ENCODE peak calls at places on chromosomes 1 and 21, in six cellular contexts. Y, Q, L, G, W and S are unnamed samples.

GRCh38 chr21:32537569-32537881 is 47.8 kb downstream of the TCP10L start:
- DNase-seq in Y (no peak), Q (no peak), L (no peak), G (no peak), W (no peak), S (no peak)

GRCh38 chr1:51000160-51000559 is 30.1 kb downstream of the CDKN2C start:
- DNase-seq in Y (no peak), Q (no peak), L (no peak), G (no peak), W (no peak), S (no peak)

GRCh38 chr1:230109871-230110667 is 43.0 kb downstream of the GALNT2 start:
- DNase-seq in Y (no peak), Q (no peak), L (no peak), G (peak; percentile 48), W (no peak), S (no peak)

GRCh38 chr1:28579374-28579773 is 12.7 kb upstream of the RAB42 start:
- DNase-seq in Y (no peak), Q (no peak), L (no peak), G (no peak), W (no peak), S (no peak)

GRCh38 chr1:158491372-158491771 is 19.4 kb downstream of the OR10R2 start:
- DNase-seq in Y (no peak), Q (no peak), L (no peak), G (no peak), W (no peak), S (no peak)

GRCh38 chr1:32773764-32774463 is 43.2 kb downstream of the YARS1 start:
- DNase-seq in Y (no peak), Q (no peak), L (no peak), G (no peak), W (no peak), S (no peak)

GRCh38 chr21:32278518-32279376 is at the start of gene MIS18A:
- DNase-seq in Y (peak; percentile 82), Q (peak; percentile 98), L (peak; percentile 96), G (peak; percentile 98), W (peak; percentile 97), S (peak; percentile 99)

GRCh38 chr21:44657635-44658183 is at the start of gene KRTAP12-3:
- DNase-seq in Y (no peak), Q (no peak), L (no peak), G (no peak), W (no peak), S (no peak)

GRCh38 chr1:33609739-33610138 is 137.3 kb downstream of the ZSCAN20 start:
- DNase-seq in Y (no peak), Q (no peak), L (no peak), G (no peak), W (no peak), S (no peak)

GRCh38 chr1:110559157-110559556 is 40.2 kb upstream of the KCNA10 start:
- DNase-seq in Y (no peak), Q (peak; percentile 32), L (no peak), G (no peak), W (no peak), S (peak; percentile 49)

GRCh38 chr1:40301541-40302299 is 15.4 kb downstream of the COL9A2 start:
- DNase-seq in Y (no peak), Q (no peak), L (no peak), G (no peak), W (no peak), S (no peak)

GRCh38 chr1:47432071-47433036 is 5.5 kb upstream of the FOXD2 start:
- DNase-seq in Y (no peak), Q (peak; percentile 78), L (peak; percentile 94), G (peak; percentile 86), W (peak; percentile 68), S (peak; percentile 82)

GRCh38 chr21:42582422-42583149 is 68.9 kb downstream of the SLC37A1 start:
- DNase-seq in Y (no peak), Q (no peak), L (no peak), G (no peak), W (no peak), S (no peak)

GRCh38 chr1:79128726-79129125 is 122.2 kb upstream of the ADGRL4 start:
- DNase-seq in Y (peak; percentile 7), Q (peak; percentile 39), L (peak; percentile 92), G (no peak), W (no peak), S (peak; percentile 64)

GRCh38 chr1:21775542-21775899 is 7.4 kb downstream of the USP48 start:
- DNase-seq in Y (no peak), Q (no peak), L (no peak), G (no peak), W (no peak), S (no peak)

GRCh38 chr1:161044535-161044907 is 1.3 kb downstream of the USF1 start:
- DNase-seq in Y (no peak), Q (no peak), L (no peak), G (no peak), W (no peak), S (no peak)

GRCh38 chr1:89347296-89347695 is 16.6 kb upstream of the GBP6 start:
- DNase-seq in Y (no peak), Q (no peak), L (no peak), G (no peak), W (no peak), S (no peak)

GRCh38 chr1:37085393-37085792 is 51.1 kb upstream of the GRIK3 start:
- DNase-seq in Y (no peak), Q (no peak), L (no peak), G (no peak), W (no peak), S (no peak)

GRCh38 chr1:34851431-34852105 is 8.0 kb downstream of the SMIM12 start:
- DNase-seq in Y (no peak), Q (peak; percentile 55), L (peak; percentile 65), G (peak; percentile 73), W (peak; percentile 53), S (peak; percentile 36)

GRCh38 chr1:53272349-53272748 is 34.0 kb upstream of the MAGOH start:
- DNase-seq in Y (no peak), Q (no peak), L (no peak), G (no peak), W (no peak), S (no peak)

DNA sequence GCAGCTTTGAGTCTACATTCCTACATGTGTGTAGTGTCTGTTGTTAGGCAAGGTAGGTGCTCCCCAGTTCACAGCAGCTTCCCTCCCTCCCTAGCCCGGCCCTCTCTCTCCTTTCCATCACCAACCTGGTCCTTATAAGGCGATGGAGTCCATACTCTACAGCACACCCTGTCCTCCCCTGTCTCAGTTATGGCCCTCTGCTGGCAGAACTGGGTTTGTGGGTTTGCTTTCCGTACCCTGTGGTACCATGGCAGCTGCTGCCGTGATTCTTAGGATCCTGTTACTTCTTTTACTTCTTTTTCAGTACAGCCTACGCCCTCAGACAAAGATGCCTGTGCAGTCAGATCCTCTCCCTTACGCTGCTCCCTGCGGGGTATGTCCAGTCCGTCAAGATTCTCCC is 31.7 kb downstream of the AK5 start:
- DNase-seq in Y (no peak), Q (no peak), L (peak; percentile 62), G (peak; percentile 35), W (no peak), S (peak; percentile 32)
- TF ChIP-seq CTCF in Y (peak; percentile 47), Q (peak; percentile 20), L (peak; percentile 75), G (peak; percentile 16), W (peak; percentile 13), S (peak; percentile 50)

GRCh38 chr1:172141351-172142000 is 279.0 kb upstream of the C1orf105 start:
- DNase-seq in Y (no peak), Q (no peak), L (peak; percentile 30), G (no peak), W (no peak), S (no peak)

GRCh38 chr1:172145656-172146055 is 274.8 kb upstream of the C1orf105 start:
- DNase-seq in Y (no peak), Q (no peak), L (no peak), G (no peak), W (no peak), S (no peak)

GRCh38 chr1:172144445-172145060 is 275.9 kb upstream of the C1orf105 start:
- DNase-seq in Y (no peak), Q (no peak), L (peak; percentile 94), G (peak; percentile 39), W (peak; percentile 45), S (no peak)

GRCh38 chr1:172145231-172145651 is 275.2 kb upstream of the C1orf105 start:
- DNase-seq in Y (no peak), Q (no peak), L (peak; percentile 68), G (no peak), W (no peak), S (no peak)

DNA sequence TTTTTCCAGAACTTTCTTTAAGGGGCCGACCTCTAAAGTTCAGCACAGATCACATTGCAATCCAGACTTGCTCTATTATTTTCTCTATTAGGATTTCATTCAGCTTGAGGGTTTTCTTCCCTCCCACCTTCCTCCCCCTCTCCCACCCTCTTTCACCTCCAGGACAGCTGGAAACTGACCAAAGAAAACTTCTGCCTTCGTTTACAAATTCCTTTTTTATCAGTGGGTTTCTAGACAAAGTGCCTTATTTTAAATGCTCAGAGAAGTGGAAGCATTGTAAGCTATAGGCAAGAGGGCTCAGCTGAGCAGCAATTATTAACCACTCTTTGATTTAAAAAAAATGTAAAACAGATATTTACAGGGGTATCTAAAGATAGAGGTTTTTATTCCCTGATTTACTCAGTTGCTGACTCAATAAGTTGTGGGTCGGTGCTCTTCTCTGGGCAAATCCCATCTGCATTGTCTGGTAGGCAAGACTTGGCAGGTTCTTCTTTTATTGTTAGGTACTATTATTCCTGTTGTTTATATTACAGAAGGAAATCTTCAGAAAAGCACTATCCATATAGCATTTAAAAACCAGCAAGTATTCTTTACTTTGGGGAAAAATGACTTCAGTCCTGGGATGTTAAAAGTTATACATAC is 277.0 kb upstream of the C1orf105 start:
- DNase-seq in Y (no peak), Q (peak; percentile 56), L (peak; percentile 93), G (no peak), W (no peak), S (peak; percentile 54)
- H3K4me3 ChIP-seq in Y (peak overlapping the region; percentile 4), Q (peak overlapping the region; percentile 5), L (peak overlapping the region; percentile 69), G (peak overlapping the region; percentile 48), W (peak overlapping the region; percentile 48), S (no peak overlapping the region)

GRCh38 chr1:57424231-57425027 is 569 bp upstream of the DAB1 start:
- DNase-seq in Y (no peak), Q (no peak), L (peak; percentile 49), G (peak; percentile 31), W (no peak), S (peak; percentile 40)
- TF ChIP-seq CTCF in Y (peak; percentile 91), Q (peak; percentile 53), L (peak; percentile 86), G (no peak), W (peak; percentile 32), S (peak; percentile 59)

GRCh38 chr1:205627956-205628355 is 3.9 kb downstream of the ELK4 start:
- DNase-seq in Y (no peak), Q (no peak), L (no peak), G (no peak), W (no peak), S (no peak)

GRCh38 chr1:205631010-205631726 is 643 bp downstream of the ELK4 start:
- DNase-seq in Y (no peak), Q (peak; percentile 77), L (peak; percentile 86), G (peak; percentile 70), W (peak; percentile 76), S (peak; percentile 69)

GRCh38 chr1:205630651-205631009 is 1.2 kb downstream of the ELK4 start:
- DNase-seq in Y (no peak), Q (no peak), L (no peak), G (no peak), W (no peak), S (no peak)

GRCh38 chr1:205630241-205630640 is 1.6 kb downstream of the ELK4 start:
- DNase-seq in Y (no peak), Q (peak; percentile 14), L (peak; percentile 62), G (no peak), W (no peak), S (no peak)

DNA sequence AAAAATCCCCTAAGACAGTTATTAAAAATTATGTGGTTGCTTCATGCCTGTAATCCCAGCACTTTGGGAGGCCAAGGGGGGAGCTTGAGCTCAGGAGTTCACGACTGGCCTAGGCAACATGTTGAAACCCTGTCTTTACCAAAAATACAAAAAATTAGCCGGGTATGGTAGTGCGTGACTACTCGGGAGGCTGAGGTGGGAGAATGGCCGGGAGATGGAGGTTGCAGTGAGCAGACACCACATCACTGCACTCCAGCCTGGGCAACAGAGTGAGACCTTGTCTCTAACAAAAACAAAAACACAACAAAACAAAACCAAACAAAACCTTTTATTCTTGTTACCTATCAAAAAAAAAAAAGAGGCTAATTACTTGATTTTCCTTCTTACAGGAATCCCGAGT is 2.1 kb downstream of the ELK4 start:
- DNase-seq in Y (no peak), Q (no peak), L (peak; percentile 4), G (no peak), W (no peak), S (no peak)
- H3K4me3 ChIP-seq in Y (peak overlapping the region; percentile 2), Q (peak overlapping the region; percentile 87), L (peak overlapping the region; percentile 4), G (no peak overlapping the region), W (no peak overlapping the region), S (peak overlapping the region; percentile 72)